ENCODE peak calls at places on chromosomes 5 and 9, in four cellular contexts. One of them, this sample, is unnamed. For H3K36me3, the result is how much of the 10 kb centered on the place peaks cover.

GRCh38 chr5:20678814-20679298 is 690.9 kb upstream of the CDH18 start:
- DNase-seq in endodermal cell: no peak
- DNase-seq in heart left ventricle: no peak
- DNase-seq in psoas muscle: no peak
- DNase-seq in this sample: no peak

GRCh38 chr5:170126061-170126460 is 20.4 kb downstream of the FOXI1 start:
- DNase-seq in endodermal cell: no peak
- DNase-seq in heart left ventricle: no peak
- DNase-seq in psoas muscle: no peak
- DNase-seq in this sample: no peak

GRCh38 chr9:129446828-129447550 is 173.9 kb downstream of the C9orf50 start:
- DNase-seq in endodermal cell: no peak
- DNase-seq in heart left ventricle: no peak
- DNase-seq in psoas muscle: no peak
- DNase-seq in this sample: no peak

GRCh38 chr5:153901449-153901848 is 137.3 kb downstream of the FAM114A2 start:
- DNase-seq in heart left ventricle: no peak
- DNase-seq in psoas muscle: no peak
- DNase-seq in endodermal cell: no peak
- DNase-seq in this sample: no peak

GRCh38 chr5:20570486-20570885 is 582.5 kb upstream of the CDH18 start:
- DNase-seq in psoas muscle: no peak
- DNase-seq in heart left ventricle: no peak
- DNase-seq in endodermal cell: no peak
- DNase-seq in this sample: no peak

GRCh38 chr9:12785251-12785880 is 10.5 kb downstream of the LURAP1L start:
- DNase-seq in heart left ventricle: no peak
- DNase-seq in endodermal cell: no peak
- DNase-seq in psoas muscle: no peak
- DNase-seq in this sample: peak

GRCh38 chr9:109463924-109464625 is 34.0 kb downstream of the PTPN3 start:
- DNase-seq in psoas muscle: no peak
- DNase-seq in endodermal cell: no peak
- DNase-seq in heart left ventricle: no peak
- DNase-seq in this sample: no peak

GRCh38 chr5:144468542-144468941 is 297.9 kb downstream of the KCTD16 start:
- DNase-seq in endodermal cell: no peak
- DNase-seq in psoas muscle: no peak
- DNase-seq in heart left ventricle: no peak
- DNase-seq in this sample: no peak

GRCh38 chr5:159759791-159760300 is 156.4 kb upstream of the ADRA1B start:
- DNase-seq in endodermal cell: no peak
- DNase-seq in psoas muscle: no peak
- DNase-seq in heart left ventricle: no peak
- DNase-seq in this sample: no peak

GRCh38 chr5:154444559-154445421 is 1.0 kb upstream of the SAP30L start:
- DNase-seq in psoas muscle: no peak
- DNase-seq in endodermal cell: peak
- DNase-seq in heart left ventricle: peak
- DNase-seq in this sample: no peak

GRCh38 chr9:35711501-35712428 is 20.2 kb downstream of the TLN1 start:
- DNase-seq in endodermal cell: no peak
- DNase-seq in heart left ventricle: no peak
- DNase-seq in psoas muscle: no peak
- DNase-seq in this sample: no peak

GRCh38 chr5:158978061-158978745 is 121.5 kb downstream of the EBF1 start:
- DNase-seq in psoas muscle: no peak
- DNase-seq in heart left ventricle: no peak
- DNase-seq in endodermal cell: no peak
- DNase-seq in this sample: no peak

GRCh38 chr9:131149678-131150033 is 24.3 kb downstream of the NUP214 start:
- DNase-seq in endodermal cell: no peak
- DNase-seq in heart left ventricle: no peak
- DNase-seq in psoas muscle: no peak
- DNase-seq in this sample: no peak

GRCh38 chr9:125153712-125154367 is 10.5 kb upstream of the SCAI start:
- DNase-seq in heart left ventricle: no peak
- DNase-seq in endodermal cell: no peak
- DNase-seq in psoas muscle: no peak
- DNase-seq in this sample: no peak

GRCh38 chr5:81579525-81579924 is 171.4 kb downstream of the SSBP2 start:
- DNase-seq in psoas muscle: no peak
- DNase-seq in endodermal cell: no peak
- DNase-seq in heart left ventricle: no peak
- DNase-seq in this sample: no peak

GRCh38 chr5:83553000-83553486 is 81.5 kb downstream of the VCAN start:
- DNase-seq in psoas muscle: peak
- DNase-seq in endodermal cell: no peak
- DNase-seq in heart left ventricle: peak
- DNase-seq in this sample: no peak

DNA sequence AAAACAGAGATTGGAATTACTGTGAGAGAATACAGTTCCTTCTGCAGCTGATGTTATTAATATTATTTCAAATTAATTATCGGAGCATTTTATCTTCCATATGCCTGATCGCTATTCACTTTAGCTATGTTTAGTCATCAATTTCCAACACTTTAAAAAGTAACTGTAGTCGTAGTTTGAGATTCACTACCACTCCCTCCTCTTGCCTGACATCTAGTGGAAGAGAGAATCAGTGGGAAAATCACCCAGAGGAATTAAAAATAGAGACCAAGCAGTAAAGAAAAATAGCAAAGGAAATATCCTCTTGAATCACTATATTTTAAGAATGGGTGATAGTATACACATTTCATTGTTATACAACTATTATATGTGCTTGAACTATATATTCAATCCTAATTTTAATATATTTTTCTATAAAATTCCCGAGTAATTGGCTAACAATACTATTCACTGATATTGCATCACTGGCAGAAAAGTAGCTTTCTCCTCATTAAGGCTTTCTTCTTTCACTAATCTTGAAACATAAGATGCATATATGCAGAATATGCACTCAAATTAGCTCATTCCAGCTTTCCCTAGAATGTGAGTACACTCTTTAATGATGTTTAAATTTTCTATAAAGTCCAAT is 708.7 kb downstream of the CDH9 start:
- DNase-seq in endodermal cell: no peak
- DNase-seq in psoas muscle: no peak
- DNase-seq in heart left ventricle: no peak
- DNase-seq in this sample: no peak
- TF ChIP-seq CTCF in endodermal cell: peak
- TF ChIP-seq CTCF in psoas muscle: no peak
- TF ChIP-seq CTCF in heart left ventricle: peak
- TF ChIP-seq CTCF in this sample: peak

DNA sequence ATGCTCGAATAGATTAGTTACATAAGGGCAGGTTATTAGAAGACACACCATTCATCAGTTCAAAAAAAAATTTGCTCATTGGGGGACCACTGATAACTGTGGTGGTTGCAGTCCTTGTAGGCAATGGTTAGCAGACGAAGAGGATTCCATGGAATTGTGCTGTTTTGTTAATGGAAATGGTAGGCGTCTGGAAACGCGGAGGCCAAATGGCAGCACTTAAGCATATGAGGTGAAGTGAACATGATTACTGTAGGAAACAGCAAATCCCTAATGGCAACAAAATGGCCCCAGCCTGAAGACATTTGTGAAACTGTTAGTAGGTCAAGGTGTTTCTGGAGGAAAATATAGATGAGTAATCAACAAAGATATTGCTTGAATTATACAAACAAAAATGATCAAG is 535.4 kb upstream of the PTPRD start:
- DNase-seq in psoas muscle: no peak
- DNase-seq in heart left ventricle: no peak
- DNase-seq in endodermal cell: no peak
- DNase-seq in this sample: no peak
- H3K36me3 ChIP-seq in psoas muscle: under half
- H3K36me3 ChIP-seq in heart left ventricle: under half
- H3K36me3 ChIP-seq in endodermal cell: under half
- H3K36me3 ChIP-seq in this sample: under half

GRCh38 chr9:120711841-120712538 is 2.3 kb downstream of the MEGF9 start:
- DNase-seq in endodermal cell: no peak
- DNase-seq in heart left ventricle: no peak
- DNase-seq in psoas muscle: no peak
- DNase-seq in this sample: no peak

GRCh38 chr9:120712539-120713031 is 1.7 kb downstream of the MEGF9 start:
- DNase-seq in heart left ventricle: no peak
- DNase-seq in endodermal cell: no peak
- DNase-seq in psoas muscle: no peak
- DNase-seq in this sample: no peak

GRCh38 chr9:120713257-120714087 is 798 bp downstream of the MEGF9 start:
- DNase-seq in heart left ventricle: peak
- DNase-seq in endodermal cell: peak
- DNase-seq in psoas muscle: peak
- DNase-seq in this sample: peak

GRCh38 chr9:120710110-120710981 is 3.9 kb downstream of the MEGF9 start:
- DNase-seq in psoas muscle: no peak
- DNase-seq in heart left ventricle: no peak
- DNase-seq in endodermal cell: no peak
- DNase-seq in this sample: no peak

GRCh38 chr9:120711354-120711753 is 2.9 kb downstream of the MEGF9 start:
- DNase-seq in heart left ventricle: no peak
- DNase-seq in psoas muscle: no peak
- DNase-seq in endodermal cell: no peak
- DNase-seq in this sample: no peak
- TF ChIP-seq CTCF in heart left ventricle: no peak
- TF ChIP-seq CTCF in psoas muscle: no peak
- TF ChIP-seq CTCF in endodermal cell: peak
- TF ChIP-seq CTCF in this sample: no peak

GRCh38 chr9:33921967-33922895 is 105.3 kb downstream of the UBE2R2 start:
- DNase-seq in endodermal cell: peak
- DNase-seq in psoas muscle: no peak
- DNase-seq in heart left ventricle: no peak
- DNase-seq in this sample: no peak

GRCh38 chr9:33924978-33925797 is 108.2 kb downstream of the UBE2R2 start:
- DNase-seq in psoas muscle: no peak
- DNase-seq in heart left ventricle: peak
- DNase-seq in endodermal cell: peak
- DNase-seq in this sample: no peak

GRCh38 chr9:33923079-33923478 is 106.1 kb downstream of the UBE2R2 start:
- DNase-seq in endodermal cell: no peak
- DNase-seq in heart left ventricle: no peak
- DNase-seq in psoas muscle: no peak
- DNase-seq in this sample: no peak

GRCh38 chr9:33926746-33927485 is 110.0 kb downstream of the UBE2R2 start:
- DNase-seq in endodermal cell: no peak
- DNase-seq in heart left ventricle: no peak
- DNase-seq in psoas muscle: no peak
- DNase-seq in this sample: no peak

GRCh38 chr9:33923998-33924701 is 107.2 kb downstream of the UBE2R2 start:
- DNase-seq in heart left ventricle: no peak
- DNase-seq in endodermal cell: peak
- DNase-seq in psoas muscle: no peak
- DNase-seq in this sample: no peak
- H3K36me3 ChIP-seq in heart left ventricle: under half
- H3K36me3 ChIP-seq in endodermal cell: half or more
- H3K36me3 ChIP-seq in psoas muscle: under half
- H3K36me3 ChIP-seq in this sample: half or more